ENCODE peak calls at places on chromosome 5, in four cellular contexts. M is hepatocyte, B is Panc1, O is thoracic aorta. U is an unnamed sample.

GRCh38 chr5:43573058-43573457 is 16.2 kb upstream of the PAIP1 start:
- DNase-seq in B (no peak), O (no peak), M (no peak), U (no peak)

GRCh38 chr5:181167814-181168488 is 20.6 kb downstream of the OR2V2 start:
- DNase-seq in O (no peak), B (no peak), M (peak; percentile 43), U (no peak)

GRCh38 chr5:73793911-73794310 is 167.9 kb downstream of the ARHGEF28 start:
- DNase-seq in M (no peak), O (no peak), B (no peak), U (no peak)

GRCh38 chr5:16546712-16547111 is 70.1 kb downstream of the RETREG1 start:
- DNase-seq in O (no peak), B (no peak), M (no peak), U (no peak)

GRCh38 chr5:108607421-108607820 is 140.3 kb upstream of the FER start:
- DNase-seq in B (no peak), O (no peak), M (no peak), U (no peak)

GRCh38 chr5:129046151-129046550 is 48.4 kb upstream of the ISOC1 start:
- DNase-seq in O (no peak), B (no peak), M (no peak), U (no peak)

GRCh38 chr5:179699640-179700298 is 1.0 kb downstream of the CANX start:
- DNase-seq in B (no peak), O (no peak), M (peak; percentile 45), U (no peak)

GRCh38 chr5:56608216-56608925 is 207.0 kb upstream of the MAP3K1 start:
- DNase-seq in O (no peak), M (no peak), B (no peak), U (no peak)

GRCh38 chr5:140372971-140373487 is 13.0 kb downstream of the SLC4A9 start:
- DNase-seq in O (peak; percentile 61), B (peak; percentile 43), M (peak; percentile 80), U (peak; percentile 59)

GRCh38 chr5:16617272-16617973 is 626 bp upstream of the RETREG1 start:
- DNase-seq in O (no peak), B (no peak), M (peak; percentile 48), U (peak; percentile 57)

GRCh38 chr5:71475788-71476384 is 20.4 kb downstream of the BDP1 start:
- DNase-seq in M (peak; percentile 44), O (no peak), B (no peak), U (no peak)

GRCh38 chr5:1835431-1835830 is 34.2 kb downstream of the NDUFS6 start:
- DNase-seq in O (no peak), B (no peak), M (no peak), U (no peak)

GRCh38 chr5:173736374-173736773 is 119.9 kb upstream of the BOD1 start:
- DNase-seq in B (no peak), O (no peak), M (peak; percentile 71), U (peak; percentile 79)

GRCh38 chr5:160269017-160269416 is 39.7 kb downstream of the FABP6 start:
- DNase-seq in M (peak; percentile 31), O (peak; percentile 57), B (no peak), U (peak; percentile 30)

GRCh38 chr5:96651948-96652753 is 10.0 kb upstream of the CAST start:
- DNase-seq in B (no peak), M (no peak), O (no peak), U (no peak)

GRCh38 chr5:168683247-168683926 is 104.2 kb upstream of the PANK3 start:
- DNase-seq in O (no peak), M (no peak), B (no peak), U (no peak)

GRCh38 chr5:177452688-177453638 is 6.3 kb downstream of the PRR7 start:
- DNase-seq in M (no peak), B (no peak), O (no peak), U (no peak)

GRCh38 chr5:175920506-175920865 is 47.6 kb downstream of the THOC3 start:
- DNase-seq in B (no peak), M (no peak), O (no peak), U (no peak)

GRCh38 chr5:55220433-55221185 is 6.5 kb downstream of the MCIDAS start:
- DNase-seq in M (peak; percentile 39), O (no peak), B (no peak), U (peak; percentile 60)

GRCh38 chr5:77208507-77209163 is 1.8 kb upstream of the PDE8B start:
- DNase-seq in M (no peak), O (no peak), B (no peak), U (no peak)

GRCh38 chr5:91288117-91288516 is 95.0 kb downstream of the ARRDC3 start:
- DNase-seq in O (no peak), B (no peak), M (peak; percentile 36), U (no peak)

GRCh38 chr5:58972301-58972700 is 389.4 kb downstream of the RAB3C start:
- DNase-seq in O (no peak), M (no peak), B (no peak), U (no peak)

GRCh38 chr5:157130933-157131332 is 11.7 kb downstream of the MED7 start:
- DNase-seq in O (no peak), B (no peak), M (peak; percentile 44), U (no peak)

GRCh38 chr5:77568082-77568481 is 70.4 kb downstream of the OTP start:
- DNase-seq in M (no peak), B (no peak), O (no peak), U (no peak)

GRCh38 chr5:52648726-52649125 is 139.0 kb upstream of the ITGA1 start:
- DNase-seq in O (no peak), M (no peak), B (no peak), U (no peak)

GRCh38 chr5:59236448-59236847 is 653.6 kb downstream of the RAB3C start:
- DNase-seq in M (no peak), B (no peak), O (no peak), U (no peak)

GRCh38 chr5:149156435-149157083 is 15.3 kb downstream of the ABLIM3 start:
- DNase-seq in O (no peak), B (no peak), M (no peak), U (no peak)

DNA sequence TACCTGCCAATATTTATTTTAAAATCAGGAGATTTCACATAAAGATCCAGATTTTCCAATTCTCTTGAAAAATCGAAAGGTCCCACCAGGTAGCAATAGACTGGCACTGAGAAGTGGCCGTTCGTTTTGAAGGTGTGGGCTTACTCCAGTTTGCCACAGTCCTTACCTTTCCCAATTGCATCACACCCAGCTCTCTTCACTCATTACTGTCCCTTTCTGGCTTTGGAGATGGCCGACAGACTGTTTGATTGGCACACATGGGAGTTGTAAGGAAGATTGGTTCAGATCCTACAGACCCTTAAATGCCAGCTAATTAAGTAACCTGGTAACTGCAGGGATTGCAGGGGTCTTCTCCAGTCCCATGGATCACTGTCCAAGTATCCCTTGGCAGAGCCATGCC is 68.7 kb upstream of the LARP1 start:
- DNase-seq in O (no peak), M (no peak), B (no peak), U (no peak)
- H3K27ac ChIP-seq in O (no peak overlapping the region), M (no peak overlapping the region), B (no peak overlapping the region), U (no peak overlapping the region)

GRCh38 chr5:150515446-150515845 is 7.5 kb downstream of the NDST1 start:
- DNase-seq in M (no peak), B (no peak), O (peak; percentile 36), U (no peak)
- H3K4me1 ChIP-seq in M (peaks cover 64% of the 10 kb centered on the region), B (peaks cover 79% of the 10 kb centered on the region), O (peaks cover 86% of the 10 kb centered on the region), U (peaks cover 9% of the 10 kb centered on the region)

GRCh38 chr5:39058984-39059565 is 15.1 kb downstream of the RICTOR start:
- DNase-seq in B (no peak), M (no peak), O (no peak), U (no peak)

GRCh38 chr5:39055760-39056393 is 18.3 kb downstream of the RICTOR start:
- DNase-seq in M (no peak), B (no peak), O (no peak), U (no peak)

GRCh38 chr5:39057745-39058144 is 16.5 kb downstream of the RICTOR start:
- DNase-seq in B (no peak), M (no peak), O (no peak), U (no peak)

GRCh38 chr5:39055027-39055759 is 19.0 kb downstream of the RICTOR start:
- DNase-seq in B (no peak), M (no peak), O (no peak), U (no peak)

GRCh38 chr5:39058178-39058577 is 16.0 kb downstream of the RICTOR start:
- DNase-seq in M (no peak), O (no peak), B (no peak), U (no peak)
- H3K27ac ChIP-seq in M (no peak overlapping the region), O (no peak overlapping the region), B (peak overlapping the region; percentile 64), U (no peak overlapping the region)

DNA sequence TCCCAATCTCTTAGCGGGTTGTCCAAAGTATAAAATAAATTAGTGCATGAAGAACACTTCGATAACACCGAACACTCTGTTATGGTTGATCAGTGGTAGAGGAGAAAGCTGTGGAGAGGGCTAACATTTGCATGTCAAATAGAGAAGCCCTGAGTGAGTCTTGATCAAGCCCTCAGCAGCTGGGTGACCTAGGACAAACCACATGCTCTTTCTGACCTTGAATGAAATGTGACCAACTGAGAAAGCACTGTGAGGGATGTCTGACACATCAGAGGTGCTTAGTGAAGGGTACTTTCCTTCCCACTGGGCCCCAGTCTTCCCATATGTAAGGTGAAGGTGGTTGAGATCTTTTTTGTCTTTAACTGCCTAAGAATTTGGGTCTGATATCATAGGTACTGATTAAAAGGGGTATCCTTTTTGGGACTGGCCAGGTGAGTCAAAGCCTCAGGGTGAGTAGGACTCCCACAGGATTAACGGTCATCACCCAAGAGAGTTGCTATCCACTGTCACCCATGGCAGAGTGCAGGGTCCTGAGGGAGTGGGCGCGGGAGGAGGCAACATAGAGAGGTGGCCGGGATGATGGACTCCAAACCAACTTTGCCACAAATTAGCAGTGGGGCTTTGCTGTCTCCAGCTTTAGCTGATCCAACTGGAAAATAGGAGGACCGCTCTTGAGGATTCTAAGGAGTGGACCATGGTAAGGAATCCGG is 53.5 kb downstream of the KIF4B start:
- DNase-seq in B (no peak), O (no peak), M (no peak), U (no peak)
- H3K4me1 ChIP-seq in B (no peaks in the 10 kb centered on the region), O (no peaks in the 10 kb centered on the region), M (no peaks in the 10 kb centered on the region), U (no peaks in the 10 kb centered on the region)

GRCh38 chr5:65799857-65800256 is 77.9 kb downstream of the NLN start:
- DNase-seq in B (no peak), O (no peak), M (no peak), U (no peak)

GRCh38 chr5:65802820-65803219 is 80.8 kb downstream of the NLN start:
- DNase-seq in O (no peak), B (no peak), M (no peak), U (no peak)

GRCh38 chr5:65802080-65802479 is 80.1 kb downstream of the NLN start:
- DNase-seq in O (no peak), M (no peak), B (no peak), U (no peak)

GRCh38 chr5:65801332-65801731 is 79.3 kb downstream of the NLN start:
- DNase-seq in O (no peak), B (no peak), M (no peak), U (no peak)

GRCh38 chr5:65800775-65801174 is 78.8 kb downstream of the NLN start:
- DNase-seq in B (no peak), M (no peak), O (no peak), U (no peak)
- H3K27ac ChIP-seq in B (no peak overlapping the region), M (no peak overlapping the region), O (no peak overlapping the region), U (no peak overlapping the region)

GRCh38 chr5:158886086-158886485 is 213.6 kb downstream of the EBF1 start:
- DNase-seq in B (no peak), M (no peak), O (no peak), U (no peak)
- H3K4me1 ChIP-seq in B (no peaks in the 10 kb centered on the region), M (peaks cover 7% of the 10 kb centered on the region), O (peaks cover 64% of the 10 kb centered on the region), U (no peaks in the 10 kb centered on the region)

U was measured in Peyer's patch.